ENCODE peak calls at places on chromosomes 13 and 19, in five cellular contexts. J is endodermal cell, C is WTC11, W is ovary, O is IMR-90. D is an unnamed sample.

GRCh38 chr19:38303517-38304351 is at the start of gene C19orf33:
- DNase-seq in J (peak), O (no peak), C (peak), W (no peak), D (no peak)

GRCh38 chr19:33998739-33999345 is 173.5 kb upstream of the LSM14A start:
- DNase-seq in W (no peak), O (no peak), C (no peak), J (no peak), D (no peak)

GRCh38 chr13:101978546-101979315 is 423.1 kb downstream of the FGF14 start:
- DNase-seq in J (peak), C (no peak), O (no peak), W (no peak), D (no peak)

GRCh38 chr19:46413262-46414031 is at the start of gene CCDC8:
- DNase-seq in C (peak), J (peak), W (peak), O (peak), D (peak)

GRCh38 chr19:58477871-58478270 is 1.7 kb downstream of the ZNF446 start:
- DNase-seq in W (no peak), J (no peak), C (no peak), O (no peak), D (no peak)

GRCh38 chr19:31110331-31110730 is 238.9 kb downstream of the TSHZ3 start:
- DNase-seq in O (peak), W (peak), J (peak), C (peak), D (no peak)

GRCh38 chr13:108897955-108898354 is 268.5 kb downstream of the MYO16 start:
- DNase-seq in J (no peak), C (no peak), W (no peak), O (peak), D (no peak)

GRCh38 chr13:32164622-32165268 is 133.2 kb downstream of the FRY start:
- DNase-seq in W (no peak), J (peak), C (peak), O (peak), D (no peak)

GRCh38 chr13:34942732-34943674 is 933 bp downstream of the NBEA start:
- DNase-seq in J (peak), W (peak), C (peak), O (no peak), D (no peak)

GRCh38 chr13:73073050-73073449 is 14.2 kb downstream of the KLF5 start:
- DNase-seq in O (no peak), J (peak), W (no peak), C (no peak), D (no peak)

GRCh38 chr13:31242935-31243334 is 43.2 kb downstream of the B3GLCT start:
- DNase-seq in J (no peak), W (no peak), C (no peak), O (peak), D (no peak)

GRCh38 chr19:7426986-7427385 is 61.8 kb downstream of the PEX11G start:
- DNase-seq in C (no peak), J (no peak), O (no peak), W (no peak), D (no peak)

GRCh38 chr19:33647146-33647545 is 25.4 kb downstream of the CHST8 start:
- DNase-seq in O (no peak), W (no peak), C (no peak), J (no peak), D (no peak)

DNA sequence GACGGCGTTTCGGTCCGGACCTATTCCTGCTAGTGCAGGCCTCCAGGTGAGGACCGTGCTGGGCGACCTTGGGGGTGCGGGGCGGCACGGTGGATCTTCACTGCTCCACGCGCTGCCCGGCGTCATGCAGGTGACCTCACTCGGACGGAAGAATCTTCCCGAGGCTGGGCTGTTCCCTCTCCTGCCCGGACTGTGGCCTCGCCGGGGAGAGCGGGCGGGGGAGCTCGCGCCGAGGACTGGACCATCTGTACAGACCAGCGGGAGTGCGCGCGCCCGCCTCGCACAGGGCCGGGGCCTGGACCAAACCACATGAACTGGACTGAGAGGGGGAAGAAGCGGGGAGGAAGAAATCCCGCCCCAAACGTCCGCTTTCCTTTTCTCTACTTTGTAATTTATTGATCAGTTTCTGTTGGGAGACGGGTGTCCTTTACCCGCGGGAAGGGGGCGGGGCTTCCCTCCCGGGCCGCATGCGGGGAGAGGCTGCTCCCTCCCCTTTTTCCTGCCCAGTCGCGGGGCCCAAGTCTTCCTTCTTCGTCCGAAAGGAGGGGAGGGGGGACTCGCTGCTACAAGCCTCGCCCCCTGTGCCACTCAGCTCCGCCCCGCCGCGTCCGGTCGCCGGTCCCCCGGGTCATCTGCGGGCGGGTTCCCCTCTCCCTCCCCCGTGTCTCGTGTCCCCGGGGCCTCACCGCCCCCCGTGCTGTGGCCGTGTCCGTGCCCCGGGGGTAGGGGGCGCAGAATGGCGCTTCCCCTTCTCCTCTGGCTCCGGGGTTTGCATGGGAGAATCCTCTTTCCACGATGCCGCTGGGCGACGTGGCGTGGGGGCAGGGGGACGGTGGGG is 4.9 kb downstream of the HRC start:
- DNase-seq in J (peak), W (peak), C (peak), O (peak), D (peak)
- TF ChIP-seq CTCF in J (no peak), W (no peak), C (no peak), O (no peak), D (no peak)

DNA sequence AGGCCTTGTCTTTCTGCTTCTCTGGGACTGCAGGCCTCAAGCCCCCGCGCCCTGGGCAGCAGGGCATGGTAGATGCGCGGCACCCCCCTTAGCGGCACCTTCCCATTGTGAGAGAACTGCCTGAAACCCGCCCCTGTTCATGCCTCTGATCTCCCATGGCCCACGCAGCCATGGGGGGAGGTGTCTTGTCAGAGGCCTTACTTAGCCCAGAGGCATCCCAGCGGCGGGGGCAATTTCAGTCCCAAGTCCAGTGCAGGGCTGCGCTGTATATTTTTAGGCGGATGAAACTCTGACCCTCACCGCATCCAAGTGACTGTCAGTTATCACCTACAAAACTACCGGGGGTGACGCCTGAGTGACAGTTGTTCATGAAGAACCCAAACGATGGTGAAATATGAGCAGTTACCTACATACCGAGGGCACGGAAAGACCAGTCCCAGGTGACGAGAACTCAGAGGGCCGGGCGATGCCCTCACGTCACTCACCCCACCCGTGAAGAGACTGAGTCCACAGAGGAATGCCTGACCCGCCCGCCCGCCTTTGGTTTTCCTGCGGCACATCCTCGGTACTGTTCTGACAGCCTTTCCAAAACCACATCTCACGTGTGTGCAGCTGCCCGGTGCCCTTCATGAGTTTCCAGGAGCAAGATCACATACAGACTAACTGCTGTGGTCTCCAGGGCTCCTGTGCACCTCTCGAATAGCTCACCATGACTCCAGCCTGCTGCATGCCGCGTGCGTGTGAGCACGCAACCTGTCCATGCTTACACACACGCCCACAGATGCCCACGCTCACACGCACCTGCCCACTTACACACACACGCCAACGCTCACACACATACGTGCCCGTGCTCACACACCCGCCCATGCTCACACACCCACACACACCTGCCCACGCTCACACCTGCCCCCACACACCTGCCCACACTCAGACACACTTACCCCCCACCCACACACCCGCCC is 14.4 kb downstream of the IL17D start:
- DNase-seq in O (no peak), J (no peak), W (no peak), C (no peak), D (no peak)
- TF ChIP-seq CTCF in O (no peak), J (no peak), W (no peak), C (no peak), D (no peak)

GRCh38 chr19:48826606-48827020 is 9.7 kb downstream of the HSD17B14 start:
- DNase-seq in J (peak), O (no peak), C (peak), W (no peak), D (no peak)
- TF ChIP-seq CTCF in J (peak), O (no peak), C (peak), W (no peak), D (no peak)

GRCh38 chr19:1383311-1384084 is at the start of gene NDUFS7:
- DNase-seq in W (peak), J (peak), C (peak), O (peak), D (peak)
- TF ChIP-seq CTCF in W (peak), J (peak), C (no peak), O (peak), D (peak)